ENCODE peak calls at places on chromosomes 16 and 17, in four cellular contexts. One of them, this sample, is unnamed.

GRCh38 chr16:27952811-27953210 is 110.7 kb downstream of the GSG1L start:
- DNase-seq in A549: no peak
- DNase-seq in epithelial cell of esophagus: peak; percentile 8
- DNase-seq in colonic mucosa: no peak
- DNase-seq in this sample: no peak

GRCh38 chr17:40346768-40347154 is 17.8 kb downstream of the GJD3 start:
- DNase-seq in A549: no peak
- DNase-seq in epithelial cell of esophagus: no peak
- DNase-seq in colonic mucosa: no peak
- DNase-seq in this sample: no peak

GRCh38 chr17:73297934-73298861 is 13.6 kb downstream of the CDC42EP4 start:
- DNase-seq in A549: no peak
- DNase-seq in epithelial cell of esophagus: no peak
- DNase-seq in colonic mucosa: no peak
- DNase-seq in this sample: no peak

GRCh38 chr17:8935194-8935593 is 30.3 kb downstream of the PIK3R5 start:
- DNase-seq in A549: peak; percentile 26
- DNase-seq in epithelial cell of esophagus: peak; percentile 77
- DNase-seq in colonic mucosa: no peak
- DNase-seq in this sample: no peak

GRCh38 chr17:74852237-74853047 is 7.2 kb downstream of the GRIN2C start:
- DNase-seq in A549: no peak
- DNase-seq in epithelial cell of esophagus: peak; percentile 69
- DNase-seq in colonic mucosa: no peak
- DNase-seq in this sample: no peak

GRCh38 chr16:12675852-12676251 is 127.8 kb downstream of the CPPED1 start:
- DNase-seq in A549: peak; percentile 38
- DNase-seq in epithelial cell of esophagus: no peak
- DNase-seq in colonic mucosa: no peak
- DNase-seq in this sample: peak; percentile 6

GRCh38 chr17:76075364-76076099 is 951 bp downstream of the GALR2 start:
- DNase-seq in A549: peak; percentile 71
- DNase-seq in epithelial cell of esophagus: peak; percentile 56
- DNase-seq in colonic mucosa: no peak
- DNase-seq in this sample: no peak

GRCh38 chr16:71609066-71609465 is 16.9 kb upstream of the MARVELD3 start:
- DNase-seq in A549: no peak
- DNase-seq in epithelial cell of esophagus: no peak
- DNase-seq in colonic mucosa: no peak
- DNase-seq in this sample: no peak

GRCh38 chr17:57274162-57274561 is 17.8 kb downstream of the MSI2 start:
- DNase-seq in A549: no peak
- DNase-seq in epithelial cell of esophagus: no peak
- DNase-seq in colonic mucosa: no peak
- DNase-seq in this sample: no peak

GRCh38 chr17:17830740-17831207 is 6.0 kb downstream of the SREBF1 start:
- DNase-seq in A549: no peak
- DNase-seq in epithelial cell of esophagus: no peak
- DNase-seq in colonic mucosa: peak; percentile 57
- DNase-seq in this sample: no peak

GRCh38 chr17:40915199-40915661 is 22.2 kb downstream of the KRT23 start:
- DNase-seq in A549: peak; percentile 90
- DNase-seq in epithelial cell of esophagus: peak; percentile 97
- DNase-seq in colonic mucosa: no peak
- DNase-seq in this sample: peak; percentile 65

DNA sequence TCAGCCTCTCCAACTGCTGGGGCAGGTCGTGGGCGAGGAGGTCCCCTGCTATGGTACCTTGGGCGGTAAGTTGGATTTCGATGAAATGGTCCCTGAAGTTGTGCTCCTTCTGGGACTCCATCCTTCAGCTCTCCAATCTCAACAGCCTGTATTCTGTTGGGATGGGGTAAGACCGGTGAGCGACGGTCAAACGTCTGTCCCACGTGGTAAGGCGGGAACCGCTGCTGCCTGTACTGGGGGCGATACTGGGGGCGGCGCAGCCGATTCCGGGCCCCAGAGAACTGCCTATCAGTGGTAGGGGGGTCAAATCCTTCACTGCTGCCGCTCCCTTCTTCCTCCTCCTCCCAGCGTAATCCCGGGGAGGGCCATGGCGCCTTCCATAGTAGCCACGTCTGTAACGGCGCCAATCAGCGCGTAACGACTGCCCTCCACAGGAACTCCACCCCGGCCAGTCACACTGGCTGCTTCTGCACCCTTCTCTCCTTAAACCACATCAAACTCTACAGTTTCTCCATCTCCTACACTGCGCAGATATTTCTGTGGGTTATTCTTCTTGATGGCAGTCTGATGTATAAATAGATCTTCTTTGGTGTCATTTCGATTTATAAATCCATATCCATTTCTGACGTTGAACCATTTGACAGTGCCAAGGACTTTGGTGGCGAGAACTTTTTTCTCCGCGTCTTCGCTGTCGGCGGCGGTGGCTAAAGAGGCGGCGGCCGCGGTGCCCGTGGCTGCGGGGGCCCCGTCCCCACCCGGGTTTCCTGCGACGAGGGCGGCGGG is 41.1 kb downstream of the AHSP start:
- DNase-seq in A549: no peak
- DNase-seq in epithelial cell of esophagus: no peak
- DNase-seq in colonic mucosa: peak; percentile 20
- DNase-seq in this sample: no peak
- H3K4me3 ChIP-seq in A549: no peak overlapping the region
- H3K4me3 ChIP-seq in epithelial cell of esophagus: no peak overlapping the region
- H3K4me3 ChIP-seq in colonic mucosa: peak overlapping the region; percentile 13
- H3K4me3 ChIP-seq in this sample: no peak overlapping the region

GRCh38 chr16:1561836-1562235 is 28.4 kb downstream of the TMEM204 start:
- DNase-seq in A549: no peak
- DNase-seq in epithelial cell of esophagus: no peak
- DNase-seq in colonic mucosa: no peak
- DNase-seq in this sample: no peak

GRCh38 chr16:1561266-1561665 is 27.8 kb downstream of the TMEM204 start:
- DNase-seq in A549: no peak
- DNase-seq in epithelial cell of esophagus: no peak
- DNase-seq in colonic mucosa: no peak
- DNase-seq in this sample: no peak

GRCh38 chr16:1565083-1565805 is 31.8 kb downstream of the TMEM204 start:
- DNase-seq in A549: no peak
- DNase-seq in epithelial cell of esophagus: no peak
- DNase-seq in colonic mucosa: no peak
- DNase-seq in this sample: no peak

GRCh38 chr16:1563786-1564185 is 30.3 kb downstream of the TMEM204 start:
- DNase-seq in A549: no peak
- DNase-seq in epithelial cell of esophagus: no peak
- DNase-seq in colonic mucosa: no peak
- DNase-seq in this sample: no peak

GRCh38 chr16:1564325-1564724 is 30.9 kb downstream of the TMEM204 start:
- DNase-seq in A549: no peak
- DNase-seq in epithelial cell of esophagus: no peak
- DNase-seq in colonic mucosa: no peak
- DNase-seq in this sample: no peak
- TF ChIP-seq CTCF in A549: peak; percentile 9
- TF ChIP-seq CTCF in epithelial cell of esophagus: no peak
- TF ChIP-seq CTCF in colonic mucosa: no peak
- TF ChIP-seq CTCF in this sample: peak; percentile 47

DNA sequence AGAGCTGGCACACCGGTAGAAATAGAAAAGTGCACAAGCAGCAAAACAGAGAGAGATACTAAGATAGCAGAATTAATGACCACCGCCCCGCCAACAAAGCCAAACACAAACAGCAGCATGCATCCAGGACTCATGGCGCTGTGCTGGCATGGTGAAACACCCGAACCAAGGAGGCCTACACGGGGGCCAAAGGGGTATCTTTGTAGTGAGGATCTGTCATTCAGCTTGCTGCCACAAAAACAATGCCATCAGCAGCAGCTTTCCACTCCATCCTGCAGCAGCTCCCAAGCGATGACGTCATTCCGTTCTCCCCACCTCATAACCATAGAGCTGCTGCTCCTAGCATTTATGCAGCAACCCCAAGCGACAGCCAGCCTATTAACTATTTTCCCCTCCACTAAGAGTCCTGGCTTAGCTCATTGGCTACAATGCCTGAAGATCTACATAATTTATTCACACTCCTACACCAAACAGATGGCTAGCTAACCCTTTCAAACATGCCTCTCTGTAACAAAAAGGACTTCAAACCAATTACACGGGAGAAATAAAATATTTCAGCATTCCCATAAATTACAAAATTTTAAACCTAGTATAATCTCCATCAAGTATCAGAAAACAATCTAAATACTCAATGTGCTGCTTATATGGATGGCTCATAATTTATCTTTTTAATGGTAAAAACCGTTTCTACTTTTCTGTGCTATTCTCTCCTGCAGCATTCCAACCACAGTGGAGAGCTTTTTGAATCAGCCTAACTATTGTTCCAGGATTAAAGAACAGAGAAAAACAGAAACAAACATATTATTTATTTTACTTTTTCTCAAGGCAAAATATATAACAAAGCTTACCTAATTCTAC is 73.9 kb downstream of the SPAG9 start:
- DNase-seq in A549: peak; percentile 26
- DNase-seq in epithelial cell of esophagus: peak; percentile 81
- DNase-seq in colonic mucosa: peak; percentile 38
- DNase-seq in this sample: peak; percentile 59
- H3K4me3 ChIP-seq in A549: no peak overlapping the region
- H3K4me3 ChIP-seq in epithelial cell of esophagus: no peak overlapping the region
- H3K4me3 ChIP-seq in colonic mucosa: no peak overlapping the region
- H3K4me3 ChIP-seq in this sample: peak overlapping the region; percentile 15

DNA sequence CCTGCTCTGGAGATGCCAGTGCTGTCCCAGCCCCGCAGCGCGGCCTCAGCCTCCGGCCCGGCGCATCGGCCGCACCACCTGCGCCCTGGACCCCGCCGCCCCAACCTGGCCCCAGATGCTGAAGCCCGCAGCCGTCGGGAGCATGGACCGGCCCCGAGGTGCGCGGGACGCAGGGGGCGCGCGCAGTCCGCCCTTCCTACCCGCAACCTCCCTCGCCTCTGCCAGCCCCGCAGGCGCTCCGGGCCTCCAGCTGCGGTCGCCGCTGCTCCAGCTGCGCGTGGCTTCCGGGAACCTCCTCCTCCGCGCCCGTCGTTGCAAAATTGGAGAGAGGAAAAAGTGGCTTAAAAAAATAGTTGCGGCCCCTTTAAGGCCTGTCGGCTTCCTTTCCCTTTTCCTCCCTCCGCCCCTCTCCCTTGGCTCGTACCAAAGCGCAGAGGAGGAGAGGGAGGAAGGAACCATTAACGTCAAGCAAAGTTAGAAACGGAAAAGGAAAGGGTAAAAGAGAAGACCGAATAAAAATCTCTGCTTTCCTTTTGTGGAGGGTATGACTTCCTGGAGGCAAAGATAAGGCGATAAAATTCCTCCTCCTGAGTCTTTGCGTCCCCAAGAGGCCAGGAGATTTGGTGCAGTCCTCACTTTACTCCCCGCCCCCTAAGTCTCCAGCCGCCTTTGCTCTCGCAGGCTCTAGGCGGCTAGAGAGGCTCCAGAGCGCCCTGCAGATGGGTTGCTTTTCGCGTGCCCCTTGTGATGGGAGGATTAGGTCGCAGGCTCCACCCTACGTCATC is at the start of gene CDIPT:
- DNase-seq in A549: peak; percentile 99
- DNase-seq in epithelial cell of esophagus: peak; percentile 98
- DNase-seq in colonic mucosa: peak; percentile 95
- DNase-seq in this sample: peak; percentile 92
- TF ChIP-seq CTCF in A549: peak; percentile 61
- TF ChIP-seq CTCF in epithelial cell of esophagus: peak; percentile 73
- TF ChIP-seq CTCF in colonic mucosa: peak; percentile 37
- TF ChIP-seq CTCF in this sample: peak; percentile 73

GRCh38 chr16:676565-677297 is 1.3 kb downstream of the RHBDL1 start:
- DNase-seq in A549: no peak
- DNase-seq in epithelial cell of esophagus: peak; percentile 98
- DNase-seq in colonic mucosa: peak; percentile 94
- DNase-seq in this sample: no peak

GRCh38 chr16:678858-679807 is 1.1 kb upstream of the STUB1 start:
- DNase-seq in A549: peak; percentile 67
- DNase-seq in epithelial cell of esophagus: peak; percentile 44
- DNase-seq in colonic mucosa: peak; percentile 80
- DNase-seq in this sample: no peak

GRCh38 chr16:679808-680624 is at the start of gene STUB1:
- DNase-seq in A549: peak; percentile 91
- DNase-seq in epithelial cell of esophagus: peak; percentile 89
- DNase-seq in colonic mucosa: peak; percentile 90
- DNase-seq in this sample: no peak

GRCh38 chr16:677306-678190 is 2.1 kb downstream of the RHBDL1 start:
- DNase-seq in A549: no peak
- DNase-seq in epithelial cell of esophagus: no peak
- DNase-seq in colonic mucosa: no peak
- DNase-seq in this sample: no peak

GRCh38 chr16:678209-678857 is 1.9 kb upstream of the STUB1 start:
- DNase-seq in A549: no peak
- DNase-seq in epithelial cell of esophagus: no peak
- DNase-seq in colonic mucosa: no peak
- DNase-seq in this sample: no peak
- H3K4me3 ChIP-seq in A549: no peak overlapping the region
- H3K4me3 ChIP-seq in epithelial cell of esophagus: no peak overlapping the region
- H3K4me3 ChIP-seq in colonic mucosa: no peak overlapping the region
- H3K4me3 ChIP-seq in this sample: no peak overlapping the region

GRCh38 chr17:77088455-77089117 is 52.2 kb upstream of the SEC14L1 start:
- DNase-seq in A549: peak; percentile 99
- DNase-seq in epithelial cell of esophagus: peak; percentile 94
- DNase-seq in colonic mucosa: peak; percentile 88
- DNase-seq in this sample: peak; percentile 97

GRCh38 chr17:77086433-77087010 is 54.2 kb upstream of the SEC14L1 start:
- DNase-seq in A549: peak; percentile 90
- DNase-seq in epithelial cell of esophagus: peak; percentile 78
- DNase-seq in colonic mucosa: peak; percentile 94
- DNase-seq in this sample: no peak

GRCh38 chr17:77089118-77089477 is 51.7 kb upstream of the SEC14L1 start:
- DNase-seq in A549: no peak
- DNase-seq in epithelial cell of esophagus: peak; percentile 13
- DNase-seq in colonic mucosa: no peak
- DNase-seq in this sample: no peak

GRCh38 chr17:77085916-77086432 is 54.8 kb upstream of the SEC14L1 start:
- DNase-seq in A549: no peak
- DNase-seq in epithelial cell of esophagus: no peak
- DNase-seq in colonic mucosa: no peak
- DNase-seq in this sample: no peak

GRCh38 chr17:77087650-77088454 is 52.9 kb upstream of the SEC14L1 start:
- DNase-seq in A549: no peak
- DNase-seq in epithelial cell of esophagus: no peak
- DNase-seq in colonic mucosa: no peak
- DNase-seq in this sample: no peak
- TF ChIP-seq CTCF in A549: no peak
- TF ChIP-seq CTCF in epithelial cell of esophagus: no peak
- TF ChIP-seq CTCF in colonic mucosa: no peak
- TF ChIP-seq CTCF in this sample: no peak

This sample was measured in HFF-Myc.